ENCODE peak calls at places on chromosome 21, in eight cellular contexts. One of them, this sample, is unnamed.

GRCh38 chr21:42306366-42307035 is 8.7 kb downstream of the TFF3 start:
- DNase-seq in breast epithelium: no peak
- DNase-seq in T-helper 2 cell: no peak
- DNase-seq in activated naive CD8-positive, alpha-beta T cell treated with anti-CD3 and anti-CD28 coated beads, Interleukin-2, amount 50 U/mL, for 16 hours: no peak
- DNase-seq in small intestine: no peak
- DNase-seq in Calu3: no peak
- DNase-seq in activated naive CD4-positive, alpha-beta T cell treated with anti-CD3 and anti-CD28 coated beads for 36 hours: no peak
- DNase-seq in NCI-H82: peak
- DNase-seq in this sample: no peak

GRCh38 chr21:41009398-41010177 is 158.4 kb upstream of the BACE2 start:
- DNase-seq in Calu3: no peak
- DNase-seq in activated naive CD4-positive, alpha-beta T cell treated with anti-CD3 and anti-CD28 coated beads for 36 hours: no peak
- DNase-seq in T-helper 2 cell: no peak
- DNase-seq in small intestine: no peak
- DNase-seq in NCI-H82: peak
- DNase-seq in breast epithelium: no peak
- DNase-seq in activated naive CD8-positive, alpha-beta T cell treated with anti-CD3 and anti-CD28 coated beads, Interleukin-2, amount 50 U/mL, for 16 hours: no peak
- DNase-seq in this sample: no peak

GRCh38 chr21:45004059-45004422 is 64.2 kb downstream of the SLX9 start:
- DNase-seq in NCI-H82: no peak
- DNase-seq in breast epithelium: no peak
- DNase-seq in small intestine: no peak
- DNase-seq in activated naive CD4-positive, alpha-beta T cell treated with anti-CD3 and anti-CD28 coated beads for 36 hours: no peak
- DNase-seq in T-helper 2 cell: peak
- DNase-seq in Calu3: no peak
- DNase-seq in activated naive CD8-positive, alpha-beta T cell treated with anti-CD3 and anti-CD28 coated beads, Interleukin-2, amount 50 U/mL, for 16 hours: no peak
- DNase-seq in this sample: no peak

GRCh38 chr21:14737922-14738321 is 191.8 kb upstream of the SAMSN1 start:
- DNase-seq in activated naive CD4-positive, alpha-beta T cell treated with anti-CD3 and anti-CD28 coated beads for 36 hours: peak
- DNase-seq in small intestine: peak
- DNase-seq in Calu3: peak
- DNase-seq in breast epithelium: no peak
- DNase-seq in activated naive CD8-positive, alpha-beta T cell treated with anti-CD3 and anti-CD28 coated beads, Interleukin-2, amount 50 U/mL, for 16 hours: peak
- DNase-seq in NCI-H82: peak
- DNase-seq in T-helper 2 cell: no peak
- DNase-seq in this sample: peak

GRCh38 chr21:45554477-45555175 is 12.4 kb upstream of the SLC19A1 start:
- DNase-seq in activated naive CD4-positive, alpha-beta T cell treated with anti-CD3 and anti-CD28 coated beads for 36 hours: peak
- DNase-seq in breast epithelium: peak
- DNase-seq in small intestine: peak
- DNase-seq in Calu3: peak
- DNase-seq in NCI-H82: peak
- DNase-seq in activated naive CD8-positive, alpha-beta T cell treated with anti-CD3 and anti-CD28 coated beads, Interleukin-2, amount 50 U/mL, for 16 hours: peak
- DNase-seq in T-helper 2 cell: peak
- DNase-seq in this sample: no peak

GRCh38 chr21:28256420-28256831 is 736.3 kb downstream of the LTN1 start:
- DNase-seq in NCI-H82: no peak
- DNase-seq in activated naive CD4-positive, alpha-beta T cell treated with anti-CD3 and anti-CD28 coated beads for 36 hours: no peak
- DNase-seq in activated naive CD8-positive, alpha-beta T cell treated with anti-CD3 and anti-CD28 coated beads, Interleukin-2, amount 50 U/mL, for 16 hours: no peak
- DNase-seq in small intestine: peak
- DNase-seq in Calu3: no peak
- DNase-seq in breast epithelium: no peak
- DNase-seq in T-helper 2 cell: no peak
- DNase-seq in this sample: no peak

GRCh38 chr21:42346866-42347600 is 3.8 kb downstream of the TFF2 start:
- DNase-seq in T-helper 2 cell: no peak
- DNase-seq in NCI-H82: no peak
- DNase-seq in small intestine: no peak
- DNase-seq in activated naive CD4-positive, alpha-beta T cell treated with anti-CD3 and anti-CD28 coated beads for 36 hours: no peak
- DNase-seq in activated naive CD8-positive, alpha-beta T cell treated with anti-CD3 and anti-CD28 coated beads, Interleukin-2, amount 50 U/mL, for 16 hours: no peak
- DNase-seq in Calu3: no peak
- DNase-seq in breast epithelium: no peak
- DNase-seq in this sample: no peak

GRCh38 chr21:45011426-45011825 is 63.0 kb upstream of the ADARB1 start:
- DNase-seq in breast epithelium: no peak
- DNase-seq in Calu3: no peak
- DNase-seq in T-helper 2 cell: peak
- DNase-seq in activated naive CD4-positive, alpha-beta T cell treated with anti-CD3 and anti-CD28 coated beads for 36 hours: no peak
- DNase-seq in activated naive CD8-positive, alpha-beta T cell treated with anti-CD3 and anti-CD28 coated beads, Interleukin-2, amount 50 U/mL, for 16 hours: no peak
- DNase-seq in small intestine: no peak
- DNase-seq in NCI-H82: no peak
- DNase-seq in this sample: no peak

GRCh38 chr21:33988237-33988835 is 72.7 kb upstream of the ATP5PO start:
- DNase-seq in Calu3: no peak
- DNase-seq in activated naive CD8-positive, alpha-beta T cell treated with anti-CD3 and anti-CD28 coated beads, Interleukin-2, amount 50 U/mL, for 16 hours: no peak
- DNase-seq in activated naive CD4-positive, alpha-beta T cell treated with anti-CD3 and anti-CD28 coated beads for 36 hours: no peak
- DNase-seq in T-helper 2 cell: no peak
- DNase-seq in breast epithelium: no peak
- DNase-seq in NCI-H82: peak
- DNase-seq in small intestine: no peak
- DNase-seq in this sample: no peak

GRCh38 chr21:44300262-44300959 is 558 bp downstream of the PFKL start:
- DNase-seq in T-helper 2 cell: peak
- DNase-seq in breast epithelium: peak
- DNase-seq in Calu3: peak
- DNase-seq in NCI-H82: peak
- DNase-seq in activated naive CD4-positive, alpha-beta T cell treated with anti-CD3 and anti-CD28 coated beads for 36 hours: peak
- DNase-seq in activated naive CD8-positive, alpha-beta T cell treated with anti-CD3 and anti-CD28 coated beads, Interleukin-2, amount 50 U/mL, for 16 hours: peak
- DNase-seq in small intestine: peak
- DNase-seq in this sample: no peak

GRCh38 chr21:41216486-41216885 is 48.5 kb downstream of the BACE2 start:
- DNase-seq in activated naive CD8-positive, alpha-beta T cell treated with anti-CD3 and anti-CD28 coated beads, Interleukin-2, amount 50 U/mL, for 16 hours: no peak
- DNase-seq in Calu3: no peak
- DNase-seq in NCI-H82: no peak
- DNase-seq in small intestine: no peak
- DNase-seq in activated naive CD4-positive, alpha-beta T cell treated with anti-CD3 and anti-CD28 coated beads for 36 hours: no peak
- DNase-seq in T-helper 2 cell: no peak
- DNase-seq in breast epithelium: no peak
- DNase-seq in this sample: no peak

GRCh38 chr21:40752125-40752524 is 94.8 kb downstream of the DSCAM start:
- DNase-seq in small intestine: no peak
- DNase-seq in breast epithelium: no peak
- DNase-seq in activated naive CD8-positive, alpha-beta T cell treated with anti-CD3 and anti-CD28 coated beads, Interleukin-2, amount 50 U/mL, for 16 hours: no peak
- DNase-seq in activated naive CD4-positive, alpha-beta T cell treated with anti-CD3 and anti-CD28 coated beads for 36 hours: no peak
- DNase-seq in NCI-H82: peak
- DNase-seq in T-helper 2 cell: no peak
- DNase-seq in Calu3: no peak
- DNase-seq in this sample: no peak

This sample was measured in epithelial cell of prostate.